ENCODE peak calls at places on chromosomes 4 and X, in four cellular contexts. G, N, I and X are unnamed samples.

GRCh38 chr4:53693408-53693807 is 102.1 kb upstream of the LNX1 start:
- DNase-seq in N (no peak), I (no peak), G (no peak), X (no peak)

GRCh38 chr4:26420903-26421302 is 69.4 kb downstream of the CCKAR start:
- DNase-seq in N (no peak), G (no peak), I (no peak), X (no peak)

GRCh38 chr4:95360911-95361695 is 187.7 kb downstream of the UNC5C start:
- DNase-seq in I (no peak), G (no peak), N (no peak), X (no peak)

GRCh38 chr4:168639914-168640313 is 143.1 kb downstream of the PALLD start:
- DNase-seq in G (no peak), N (no peak), I (no peak), X (no peak)

GRCh38 chr4:87057835-87058234 is 123.0 kb downstream of the AFF1 start:
- DNase-seq in G (no peak), I (no peak), N (no peak), X (no peak)

GRCh38 chr4:8848507-8849265 is 23.0 kb downstream of the HMX1 start:
- DNase-seq in N (no peak), I (peak; percentile 26), G (peak; percentile 1), X (no peak)

GRCh38 chr4:4425119-4425690 is 38.3 kb downstream of the NSG1 start:
- DNase-seq in I (peak; percentile 27), G (no peak), N (no peak), X (no peak)

GRCh38 chr4:1752284-1753041 is 31.1 kb downstream of the TACC3 start:
- DNase-seq in G (peak; percentile 24), N (peak; percentile 65), I (no peak), X (no peak)

GRCh38 chr4:77713884-77714283 is 105.3 kb downstream of the CNOT6L start:
- DNase-seq in I (no peak), G (no peak), N (no peak), X (no peak)

GRCh38 chrX:17944833-17945497 is 83.9 kb upstream of the RAI2 start:
- DNase-seq in N (peak; percentile 20), G (no peak), I (no peak), X (no peak)

GRCh38 chr4:38152305-38152704 is 192.1 kb downstream of the PTTG2 start:
- DNase-seq in N (no peak), G (no peak), I (no peak), X (no peak)

GRCh38 chr4:38150021-38150671 is 189.9 kb downstream of the PTTG2 start:
- DNase-seq in G (no peak), I (no peak), N (no peak), X (no peak)

GRCh38 chr4:38150766-38151165 is 190.6 kb downstream of the PTTG2 start:
- DNase-seq in N (no peak), I (no peak), G (no peak), X (no peak)

GRCh38 chr4:38151870-38152269 is 191.7 kb downstream of the PTTG2 start:
- DNase-seq in G (no peak), N (no peak), I (no peak), X (no peak)

DNA sequence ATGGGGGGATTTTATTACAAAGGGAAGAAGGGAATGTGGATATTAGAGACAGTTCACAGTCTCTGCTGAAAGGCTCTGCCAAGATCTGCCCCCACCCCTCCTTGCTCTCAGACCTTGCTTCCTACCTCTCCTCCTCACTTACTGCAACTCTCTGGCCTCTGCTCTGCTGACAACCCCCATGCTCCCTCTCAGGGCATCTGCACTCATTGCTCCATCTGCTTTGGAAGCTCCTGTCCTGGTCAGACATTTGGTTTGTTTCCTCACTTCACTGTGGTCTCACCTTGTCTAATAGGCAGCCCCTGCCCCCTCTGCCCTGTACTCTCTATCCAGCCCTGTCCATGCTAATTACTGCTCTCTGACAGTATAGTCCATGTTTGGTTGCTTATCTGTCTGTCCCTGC is 189.3 kb downstream of the PTTG2 start:
- DNase-seq in N (no peak), I (no peak), G (no peak), X (no peak)
- TF ChIP-seq POLR2A in N (no peak), I (no peak), G (no peak), X (no peak)

GRCh38 chrX:154384284-154384892 is 5.3 kb downstream of the EMD start:
- DNase-seq in N (no peak), G (no peak), I (peak; percentile 64), X (no peak)

GRCh38 chrX:154381271-154381670 is 2.2 kb downstream of the EMD start:
- DNase-seq in N (no peak), I (no peak), G (no peak), X (no peak)

GRCh38 chrX:154383359-154384283 is 4.5 kb downstream of the EMD start:
- DNase-seq in N (no peak), I (peak; percentile 73), G (no peak), X (no peak)

GRCh38 chrX:154380787-154381186 is 1.7 kb downstream of the EMD start:
- DNase-seq in I (no peak), G (no peak), N (no peak), X (no peak)

DNA sequence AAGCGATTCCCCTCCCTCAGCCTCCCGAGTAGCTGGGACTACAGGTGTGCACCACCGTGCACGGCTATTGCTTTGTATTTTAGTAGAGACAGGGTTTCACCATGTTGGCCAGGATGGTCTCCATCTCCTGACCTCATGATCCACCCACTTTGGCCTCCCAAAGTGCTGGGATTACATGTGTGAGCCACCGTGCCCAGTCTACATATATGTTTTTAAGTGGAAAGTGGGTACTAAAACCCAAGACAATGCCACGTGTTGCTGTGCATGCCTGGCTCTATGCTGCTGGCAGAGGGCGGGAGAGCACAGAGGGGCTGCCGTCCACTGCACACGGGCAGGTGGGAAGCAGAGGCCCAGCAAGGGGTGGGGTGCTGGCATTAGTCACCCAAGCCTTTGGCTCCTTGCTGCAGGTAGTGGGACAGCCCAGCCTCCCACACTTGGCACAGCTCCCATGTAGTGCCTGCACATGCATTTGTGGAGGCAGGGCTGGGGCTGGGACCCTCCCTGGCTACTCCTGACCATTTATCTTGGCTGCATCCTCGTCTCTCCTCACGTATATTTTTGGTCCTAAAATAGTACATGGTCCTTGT is 3.5 kb downstream of the EMD start:
- DNase-seq in N (no peak), G (no peak), I (no peak), X (no peak)
- TF ChIP-seq POLR2AphosphoS5 in N (no peak), G (no peak), I (no peak), X (no peak)

GRCh38 chr4:139528377-139529005 is 27.5 kb downstream of the SETD7 start:
- DNase-seq in G (peak; percentile 62), I (peak; percentile 89), N (no peak), X (no peak)
- TF ChIP-seq POLR2A in G (no peak), I (no peak), N (no peak), X (no peak)

GRCh38 chrX:153971632-153972367 is at the start of gene HCFC1:
- DNase-seq in N (peak; percentile 68), G (peak; percentile 95), I (peak; percentile 98), X (peak; percentile 53)
- TF ChIP-seq POLR2AphosphoS5 in N (peak; percentile 33), G (peak; percentile 47), I (peak; percentile 42), X (peak; percentile 82)

GRCh38 chr4:38663021-38663800 is 788 bp upstream of the KLF3 start:
- DNase-seq in I (peak; percentile 80), G (no peak), N (no peak), X (peak; percentile 67)
- TF ChIP-seq POLR2A in I (peak; percentile 10), G (peak; percentile 67), N (peak; percentile 35), X (no peak)

DNA sequence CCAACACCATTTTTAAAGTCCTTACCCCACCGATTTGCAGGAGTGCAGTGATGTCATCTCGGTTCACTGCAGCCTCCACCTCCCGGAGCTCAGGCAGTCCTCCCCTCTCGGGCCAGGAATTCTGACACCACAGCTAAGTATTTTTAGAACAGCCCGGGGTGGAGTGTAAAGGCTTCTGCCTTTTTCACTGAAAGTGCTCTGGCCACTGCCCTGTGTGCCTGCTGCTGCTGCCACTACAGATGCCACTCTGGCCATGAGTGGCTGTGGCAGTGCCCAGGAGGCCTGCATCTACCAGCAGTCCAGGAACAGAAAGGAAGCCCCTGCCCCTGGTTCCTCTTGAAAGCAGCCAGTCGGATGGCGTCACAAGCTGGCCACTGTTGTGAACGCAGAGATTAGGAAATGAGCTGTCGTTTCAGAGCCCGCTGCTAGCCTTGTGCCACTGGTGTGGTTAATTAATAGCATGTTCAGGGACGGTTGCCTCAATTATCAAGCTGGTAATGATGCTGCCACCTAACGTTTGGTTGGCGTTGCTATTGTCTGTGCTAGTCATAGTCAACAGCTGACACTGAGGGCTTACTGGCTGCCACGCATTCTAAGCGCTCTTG is 23.6 kb upstream of the TBC1D14 start:
- DNase-seq in I (peak; percentile 82), G (no peak), N (no peak), X (no peak)
- TF ChIP-seq POLR2AphosphoS5 in I (no peak), G (peak; percentile 12), N (no peak), X (no peak)

GRCh38 chrX:129965166-129965565 is 17.3 kb upstream of the BCORL1 start:
- DNase-seq in G (no peak), N (no peak), I (no peak), X (no peak)

GRCh38 chrX:129959493-129959832 is 23.0 kb upstream of the BCORL1 start:
- DNase-seq in I (no peak), G (peak; percentile 28), N (peak; percentile 25), X (no peak)

GRCh38 chrX:129963729-129964128 is 18.7 kb upstream of the BCORL1 start:
- DNase-seq in I (no peak), N (no peak), G (no peak), X (no peak)

GRCh38 chrX:129958814-129959492 is 23.5 kb upstream of the BCORL1 start:
- DNase-seq in N (no peak), I (no peak), G (no peak), X (no peak)

GRCh38 chrX:129961180-129962083 is 21.0 kb upstream of the BCORL1 start:
- DNase-seq in N (peak; percentile 89), G (peak; percentile 85), I (peak; percentile 64), X (peak; percentile 61)
- TF ChIP-seq POLR2A in N (peak; percentile 89), G (peak; percentile 65), I (no peak), X (no peak)

GRCh38 chr4:6200922-6201362 is 593 bp upstream of the JAKMIP1 start:
- DNase-seq in G (no peak), N (no peak), I (peak; percentile 20), X (no peak)

GRCh38 chr4:6201580-6202091 is 1.3 kb upstream of the JAKMIP1 start:
- DNase-seq in G (peak; percentile 19), N (no peak), I (peak; percentile 15), X (no peak)

GRCh38 chr4:6198768-6199343 is 1.5 kb downstream of the JAKMIP1 start:
- DNase-seq in I (peak; percentile 54), N (no peak), G (no peak), X (no peak)

GRCh38 chr4:6199344-6199921 is 916 bp downstream of the JAKMIP1 start:
- DNase-seq in N (no peak), G (no peak), I (no peak), X (no peak)

GRCh38 chr4:6200011-6200921 is at the start of gene JAKMIP1:
- DNase-seq in N (peak; percentile 100), I (peak; percentile 75), G (peak; percentile 82), X (peak; percentile 95)
- TF ChIP-seq POLR2AphosphoS5 in N (no peak), I (no peak), G (no peak), X (no peak)

GRCh38 chrX:41351923-41352322 is 18.0 kb downstream of the DDX3X start:
- DNase-seq in N (no peak), G (no peak), I (no peak), X (no peak)
- TF ChIP-seq POLR2A in N (no peak), G (no peak), I (no peak), X (no peak)